ENCODE peak calls at places on chromosomes 2 and 18, in six cellular contexts. L, R, J, T, X and Q are unnamed samples.

GRCh38 chr2:66696374-66696773 is 261.4 kb downstream of the MEIS1 start:
- DNase-seq in L (no peak), R (no peak), J (no peak), T (no peak), X (no peak), Q (no peak)

GRCh38 chr2:54267577-54267976 is 11.5 kb upstream of the TSPYL6 start:
- DNase-seq in L (no peak), R (no peak), J (no peak), T (no peak), X (no peak), Q (no peak)

GRCh38 chr2:9897331-9897737 is 54.1 kb downstream of the TAF1B start:
- DNase-seq in L (no peak), R (peak), J (peak), T (no peak), X (peak), Q (peak)

GRCh38 chr2:119005081-119005480 is 63.1 kb downstream of the MARCO start:
- DNase-seq in L (no peak), R (no peak), J (no peak), T (no peak), X (peak), Q (no peak)

GRCh38 chr2:161946489-161947107 is 127.4 kb downstream of the DPP4 start:
- DNase-seq in L (no peak), R (peak), J (peak), T (peak), X (peak), Q (peak)

GRCh38 chr2:76415821-76416220 is 705.1 kb upstream of the GCFC2 start:
- DNase-seq in L (no peak), R (no peak), J (no peak), T (no peak), X (no peak), Q (no peak)

GRCh38 chr2:226676618-226677017 is 123.0 kb downstream of the IRS1 start:
- DNase-seq in L (no peak), R (no peak), J (no peak), T (no peak), X (no peak), Q (no peak)

GRCh38 chr2:222594679-222595078 is 61.2 kb downstream of the FARSB start:
- DNase-seq in L (no peak), R (no peak), J (peak), T (no peak), X (peak), Q (peak)

GRCh38 chr18:71529708-71530303 is 1014.3 kb downstream of the CBLN2 start:
- DNase-seq in L (no peak), R (no peak), J (no peak), T (no peak), X (peak), Q (peak)

GRCh38 chr18:45755936-45756335 is 32.0 kb downstream of the SLC14A1 start:
- DNase-seq in L (no peak), R (no peak), J (peak), T (no peak), X (peak), Q (peak)

GRCh38 chr2:138421971-138422335 is 79.6 kb upstream of the SPOPL start:
- DNase-seq in L (no peak), R (no peak), J (peak), T (no peak), X (peak), Q (peak)

GRCh38 chr18:35024965-35025364 is 16.2 kb upstream of the MAPRE2 start:
- DNase-seq in L (no peak), R (no peak), J (peak), T (no peak), X (peak), Q (peak)

GRCh38 chr2:138777996-138778395 is 2.2 kb downstream of the NXPH2 start:
- DNase-seq in L (no peak), R (peak), J (peak), T (no peak), X (no peak), Q (peak)

GRCh38 chr2:5618271-5618670 is 73.9 kb upstream of the SOX11 start:
- DNase-seq in L (no peak), R (peak), J (no peak), T (no peak), X (no peak), Q (no peak)

GRCh38 chr2:233360771-233361176 is 6.5 kb downstream of the DGKD start:
- DNase-seq in L (no peak), R (peak), J (no peak), T (no peak), X (no peak), Q (no peak)

GRCh38 chr2:188524519-188525113 is 232.9 kb downstream of the GULP1 start:
- DNase-seq in L (no peak), R (peak), J (peak), T (peak), X (peak), Q (peak)

GRCh38 chr2:242053921-242054320 is 184.4 kb downstream of the RTP5 start:
- DNase-seq in L (no peak), R (no peak), J (no peak), T (no peak), X (no peak), Q (no peak)

GRCh38 chr2:126894082-126894481 is 4.6 kb upstream of the TEX51 start:
- DNase-seq in L (no peak), R (no peak), J (no peak), T (no peak), X (no peak), Q (no peak)

GRCh38 chr2:46296216-46296839 is 879 bp upstream of the EPAS1 start:
- DNase-seq in L (no peak), R (peak), J (no peak), T (no peak), X (peak), Q (no peak)